ENCODE peak calls at places on chromosome 15, in eight cellular contexts. Y, S, B, L, D, I, X and H are unnamed samples.

GRCh38 chr15:28974142-28974541 is 88.4 kb downstream of the APBA2 start:
- DNase-seq in Y (no peak), S (no peak), B (no peak), L (no peak), D (no peak), I (no peak), X (no peak), H (no peak)

GRCh38 chr15:68405426-68406250 is 26.3 kb downstream of the ITGA11 start:
- DNase-seq in Y (no peak), S (no peak), B (peak; percentile 27), L (no peak), D (no peak), I (no peak), X (no peak), H (no peak)

GRCh38 chr15:69861331-69862171 is 236.2 kb downstream of the TLE3 start:
- DNase-seq in Y (peak; percentile 36), S (no peak), B (no peak), L (peak; percentile 62), D (no peak), I (no peak), X (no peak), H (no peak)

GRCh38 chr15:40249477-40250303 is 10.8 kb downstream of the PAK6 start:
- DNase-seq in Y (no peak), S (no peak), B (no peak), L (peak; percentile 37), D (no peak), I (peak; percentile 63), X (no peak), H (peak; percentile 41)

GRCh38 chr15:62482715-62483429 is 317.8 kb upstream of the C2CD4B start:
- DNase-seq in Y (peak; percentile 72), S (peak; percentile 35), B (peak; percentile 75), L (peak; percentile 65), D (peak; percentile 58), I (peak; percentile 59), X (peak; percentile 37), H (no peak)

GRCh38 chr15:75840659-75841058 is 2.6 kb upstream of the UBE2Q2 start:
- DNase-seq in Y (no peak), S (no peak), B (no peak), L (peak; percentile 75), D (no peak), I (peak; percentile 71), X (peak; percentile 24), H (no peak)

GRCh38 chr15:74382004-74382816 is 14.8 kb upstream of the CYP11A1 start:
- DNase-seq in Y (peak; percentile 93), S (peak; percentile 90), B (peak; percentile 96), L (peak; percentile 75), D (peak; percentile 84), I (peak; percentile 71), X (peak; percentile 78), H (peak; percentile 91)

GRCh38 chr15:33183334-33183733 is 11.2 kb downstream of the FMN1 start:
- DNase-seq in Y (no peak), S (no peak), B (no peak), L (no peak), D (no peak), I (no peak), X (no peak), H (no peak)

GRCh38 chr15:47987908-47988532 is 132.8 kb upstream of the SLC24A5 start:
- DNase-seq in Y (peak; percentile 84), S (no peak), B (no peak), L (peak; percentile 70), D (no peak), I (peak; percentile 56), X (peak; percentile 87), H (no peak)

GRCh38 chr15:62495670-62496328 is 330.7 kb upstream of the C2CD4B start:
- DNase-seq in Y (no peak), S (no peak), B (no peak), L (peak; percentile 94), D (no peak), I (peak; percentile 95), X (no peak), H (no peak)

GRCh38 chr15:79673416-79674123 is 223.2 kb downstream of the MTHFS start:
- DNase-seq in Y (peak; percentile 40), S (no peak), B (peak; percentile 54), L (peak; percentile 58), D (no peak), I (peak; percentile 76), X (peak; percentile 60), H (no peak)

GRCh38 chr15:74138642-74139041 is 8.3 kb downstream of the ISLR2 start:
- DNase-seq in Y (no peak), S (no peak), B (no peak), L (no peak), D (no peak), I (no peak), X (no peak), H (no peak)

GRCh38 chr15:76222159-76222558 is 89.1 kb downstream of the ETFA start:
- DNase-seq in Y (no peak), S (no peak), B (no peak), L (no peak), D (no peak), I (no peak), X (no peak), H (no peak)

GRCh38 chr15:45199136-45199810 is 11.5 kb upstream of the SHF start:
- DNase-seq in Y (peak; percentile 57), S (no peak), B (no peak), L (no peak), D (no peak), I (peak; percentile 17), X (peak; percentile 43), H (no peak)

GRCh38 chr15:80418892-80419537 is 14.8 kb downstream of the ARNT2 start:
- DNase-seq in Y (peak; percentile 69), S (peak; percentile 41), B (no peak), L (peak; percentile 72), D (no peak), I (peak; percentile 53), X (peak; percentile 51), H (no peak)

GRCh38 chr15:59191855-59192237 is 14.8 kb upstream of the LDHAL6B start:
- DNase-seq in Y (no peak), S (no peak), B (no peak), L (peak; percentile 96), D (no peak), I (peak; percentile 98), X (peak; percentile 16), H (no peak)
- H3K4me3 ChIP-seq in Y (no peak overlapping the region), S (no peak overlapping the region), B (no peak overlapping the region), L (no peak overlapping the region), D (no peak overlapping the region), I (peak overlapping the region; percentile 25), X (no peak overlapping the region), H (no peak overlapping the region)

DNA sequence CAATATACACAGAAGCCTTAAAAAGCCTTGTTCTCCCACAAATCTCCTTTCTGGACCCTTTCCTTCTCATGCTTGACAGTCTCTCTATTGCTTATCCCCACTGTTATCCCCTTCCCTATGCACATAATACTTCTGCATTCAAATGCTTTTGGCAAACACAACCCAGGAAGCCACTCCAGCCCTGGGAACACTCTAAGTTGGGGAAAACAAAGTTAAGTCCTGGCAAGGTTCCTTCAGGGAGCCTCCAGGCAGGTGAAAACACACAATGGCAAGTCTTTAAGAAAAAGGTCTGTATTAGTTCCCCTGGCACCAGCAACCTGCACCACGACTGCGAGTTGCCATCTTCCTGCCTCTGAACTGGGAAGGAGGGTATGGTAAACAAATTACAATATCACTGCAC is 19.7 kb upstream of the GANC start:
- DNase-seq in Y (no peak), S (no peak), B (no peak), L (no peak), D (no peak), I (no peak), X (no peak), H (no peak)
- H3K36me3 ChIP-seq in Y (peaks cover 42% of the 10 kb centered on the region), S (peaks cover 45% of the 10 kb centered on the region), B (no peaks in the 10 kb centered on the region), L (peaks cover 27% of the 10 kb centered on the region), D (peaks cover 3% of the 10 kb centered on the region), I (peaks cover 2% of the 10 kb centered on the region), X (peaks cover 62% of the 10 kb centered on the region), H (peaks cover 41% of the 10 kb centered on the region)

DNA sequence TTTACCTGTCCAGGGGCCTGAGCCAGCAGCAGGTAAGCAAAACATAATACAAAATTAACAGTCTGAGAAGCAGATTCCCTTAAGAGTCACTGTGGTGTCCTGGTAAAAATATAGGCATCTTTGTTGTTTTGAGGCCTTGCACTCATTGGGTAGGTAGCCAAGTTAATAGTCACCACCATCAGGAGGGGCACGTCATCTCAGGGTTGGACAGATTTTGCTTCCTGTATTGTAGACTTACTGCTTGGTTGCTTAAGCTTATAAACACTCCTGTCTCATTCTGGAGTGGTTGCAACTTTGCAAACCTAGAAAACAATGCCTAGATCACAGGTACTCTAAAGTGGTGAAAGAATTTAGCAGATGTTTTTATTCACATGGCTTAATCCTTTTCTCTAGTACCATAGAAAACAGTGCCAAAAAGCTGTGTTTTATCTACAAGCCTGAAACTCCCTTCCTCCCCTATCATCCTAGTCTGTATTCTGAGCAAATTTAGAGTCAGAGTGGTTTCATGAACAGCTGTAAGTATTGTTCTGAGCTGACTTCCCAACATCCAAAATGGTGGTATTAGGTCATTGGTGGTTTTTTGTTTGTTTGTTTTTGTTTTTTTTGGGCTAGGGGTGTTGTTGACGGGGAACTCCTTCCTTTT is 201.8 kb downstream of the AKAP13 start:
- DNase-seq in Y (no peak), S (no peak), B (no peak), L (peak; percentile 24), D (no peak), I (peak; percentile 58), X (no peak), H (no peak)
- H3K4me1 ChIP-seq in Y (peaks cover 23% of the 10 kb centered on the region), S (no peaks in the 10 kb centered on the region), B (no peaks in the 10 kb centered on the region), L (peaks cover 7% of the 10 kb centered on the region), D (no peaks in the 10 kb centered on the region), I (peaks cover 6% of the 10 kb centered on the region), X (peaks cover 4% of the 10 kb centered on the region), H (peaks cover 95% of the 10 kb centered on the region)

GRCh38 chr15:88897142-88897455 is 1.8 kb upstream of the HAPLN3 start:
- DNase-seq in Y (no peak), S (no peak), B (no peak), L (no peak), D (no peak), I (no peak), X (no peak), H (no peak)
- H3K4me3 ChIP-seq in Y (no peak overlapping the region), S (no peak overlapping the region), B (no peak overlapping the region), L (no peak overlapping the region), D (no peak overlapping the region), I (no peak overlapping the region), X (no peak overlapping the region), H (no peak overlapping the region)

GRCh38 chr15:64979252-64979710 is 10.4 kb downstream of the SPG21 start:
- DNase-seq in Y (peak; percentile 62), S (no peak), B (no peak), L (no peak), D (no peak), I (no peak), X (no peak), H (no peak)
- H3K36me3 ChIP-seq in Y (peaks cover 5% of the 10 kb centered on the region), S (peaks cover 59% of the 10 kb centered on the region), B (no peaks in the 10 kb centered on the region), L (peaks cover 30% of the 10 kb centered on the region), D (no peaks in the 10 kb centered on the region), I (peaks cover 9% of the 10 kb centered on the region), X (peaks cover 42% of the 10 kb centered on the region), H (peaks cover 85% of the 10 kb centered on the region)